ENCODE peak calls at places on chromosomes 5 and 9, in seven cellular contexts. E is astrocyte of the spinal cord, H is MCF 10A, M is adrenal gland, O is breast epithelium, D is nephron progenitor cell, G is progenitor cell of endocrine pancreas. X is an unnamed sample.

GRCh38 chr9:115884846-115885245 is 268.7 kb upstream of the PAPPA start:
- DNase-seq in D (no peak), M (no peak), O (no peak), H (no peak), G (no peak), E (peak), X (no peak)

GRCh38 chr5:168947212-168947868 is 353.6 kb downstream of the SLIT3 start:
- DNase-seq in E (peak), O (no peak), D (peak), G (peak), H (peak), M (peak), X (no peak)

GRCh38 chr9:88539246-88539645 is 4.3 kb downstream of the NXNL2 start:
- DNase-seq in M (no peak), H (no peak), E (no peak), D (no peak), O (no peak), G (no peak), X (no peak)

GRCh38 chr5:67085616-67086015 is 111.0 kb downstream of the CD180 start:
- DNase-seq in G (no peak), E (no peak), H (peak), M (no peak), O (no peak), D (no peak), X (no peak)

GRCh38 chr9:108060165-108060564 is 570.6 kb upstream of the KLF4 start:
- DNase-seq in H (no peak), M (no peak), O (no peak), E (no peak), G (no peak), D (no peak), X (no peak)

GRCh38 chr5:133941456-133942196 is 26.8 kb downstream of the C5orf15 start:
- DNase-seq in D (no peak), E (no peak), H (no peak), M (no peak), O (no peak), G (no peak), X (no peak)

GRCh38 chr5:170791325-170791954 is 7.9 kb downstream of the GABRP start:
- DNase-seq in M (peak), O (peak), D (peak), H (peak), G (peak), E (peak), X (peak)

GRCh38 chr5:73321757-73322452 is 126.7 kb downstream of the FOXD1 start:
- DNase-seq in M (no peak), H (peak), E (peak), D (no peak), G (no peak), O (no peak), X (peak)

GRCh38 chr9:75238311-75238976 is 150.1 kb downstream of the OSTF1 start:
- DNase-seq in G (peak), M (peak), E (peak), O (no peak), H (peak), D (peak), X (peak)

GRCh38 chr5:56734066-56734766 is 81.1 kb upstream of the MAP3K1 start:
- DNase-seq in E (no peak), D (no peak), M (no peak), O (no peak), G (no peak), H (no peak), X (peak)

GRCh38 chr9:73129941-73130695 is 21.5 kb upstream of the ANXA1 start:
- DNase-seq in E (no peak), M (no peak), O (no peak), G (no peak), D (no peak), H (no peak), X (no peak)

GRCh38 chr9:116087751-116088194 is 65.8 kb upstream of the PAPPA start:
- DNase-seq in D (no peak), M (no peak), G (no peak), O (no peak), E (peak), H (peak), X (no peak)

GRCh38 chr5:9653811-9654210 is 23.7 kb upstream of the TAS2R1 start:
- DNase-seq in O (no peak), E (peak), M (peak), G (no peak), H (peak), D (no peak), X (peak)

GRCh38 chr5:19274578-19274977 is 713.4 kb downstream of the CDH18 start:
- DNase-seq in D (no peak), E (no peak), G (no peak), M (no peak), H (no peak), O (no peak), X (no peak)

GRCh38 chr5:154179846-154180710 is 10.5 kb upstream of the GALNT10 start:
- DNase-seq in H (peak), G (no peak), E (peak), D (peak), M (peak), O (no peak), X (no peak)

GRCh38 chr5:76544268-76544926 is 78.8 kb downstream of the F2RL2 start:
- DNase-seq in D (peak), G (no peak), O (no peak), H (peak), E (peak), M (peak), X (peak)

GRCh38 chr5:177445052-177446016 is 1.3 kb upstream of the PRR7 start:
- DNase-seq in G (no peak), E (no peak), M (no peak), O (no peak), D (no peak), H (no peak), X (no peak)

GRCh38 chr9:5438301-5439162 is 807 bp upstream of the PLGRKT start:
- DNase-seq in D (no peak), H (no peak), M (no peak), E (peak), O (no peak), G (no peak), X (peak)

GRCh38 chr9:26735160-26735559 is 157.4 kb downstream of the CAAP1 start:
- DNase-seq in D (no peak), M (no peak), O (no peak), G (no peak), H (no peak), E (no peak), X (no peak)

GRCh38 chr5:157290156-157290980 is 24.4 kb downstream of the CYFIP2 start:
- DNase-seq in G (no peak), E (peak), D (no peak), M (no peak), H (peak), O (no peak), X (peak)

GRCh38 chr9:137190315-137190853 is 1.9 kb downstream of the SSNA1 start:
- DNase-seq in O (no peak), E (no peak), H (no peak), G (no peak), M (no peak), D (no peak), X (no peak)

GRCh38 chr5:37172957-37173356 is 76.2 kb downstream of the CPLANE1 start:
- DNase-seq in O (no peak), M (no peak), G (no peak), H (no peak), D (no peak), E (no peak), X (no peak)

GRCh38 chr5:2905741-2906140 is 154.3 kb upstream of the IRX2 start:
- DNase-seq in E (no peak), D (no peak), O (no peak), G (no peak), M (no peak), H (no peak), X (no peak)

GRCh38 chr5:125575561-125576504 is 829.4 kb upstream of the ZNF608 start:
- DNase-seq in G (no peak), H (no peak), E (peak), D (peak), M (no peak), O (no peak), X (no peak)

GRCh38 chr5:143245929-143246561 is 157.4 kb downstream of the NR3C1 start:
- DNase-seq in E (peak), G (no peak), M (no peak), O (no peak), H (peak), D (no peak), X (peak)

GRCh38 chr9:124280176-124280691 is 22.5 kb downstream of the NEK6 start:
- DNase-seq in M (no peak), D (no peak), O (no peak), E (peak), H (no peak), G (no peak), X (peak)

GRCh38 chr9:72361227-72361626 is 3.8 kb downstream of the ZFAND5 start:
- DNase-seq in H (no peak), G (no peak), D (no peak), M (no peak), O (no peak), E (no peak), X (no peak)

GRCh38 chr5:64298586-64298985 is 132.9 kb downstream of the RNF180 start:
- DNase-seq in H (no peak), G (no peak), M (no peak), O (no peak), D (no peak), E (no peak), X (peak)

GRCh38 chr5:1318659-1319251 is 23.9 kb upstream of the TERT start:
- DNase-seq in M (no peak), E (no peak), H (no peak), O (no peak), G (no peak), D (no peak), X (no peak)

GRCh38 chr9:92728831-92729734 is 35.5 kb downstream of the BICD2 start:
- DNase-seq in O (no peak), E (no peak), M (peak), G (no peak), H (no peak), D (peak), X (no peak)

GRCh38 chr9:68979538-68980314 is 34.2 kb downstream of the PRKACG start:
- DNase-seq in D (no peak), M (no peak), H (no peak), E (no peak), O (no peak), G (no peak), X (no peak)

GRCh38 chr9:130058154-130058553 is 4.4 kb downstream of the GPR107 start:
- DNase-seq in O (no peak), M (no peak), D (no peak), G (no peak), H (no peak), E (no peak), X (no peak)

GRCh38 chr5:36147681-36148080 is 4.0 kb downstream of the LMBRD2 start:
- DNase-seq in M (no peak), H (no peak), E (no peak), D (no peak), G (no peak), O (no peak), X (no peak)

GRCh38 chr5:35354751-35355150 is 124.5 kb upstream of the PRLR start:
- DNase-seq in M (no peak), G (no peak), E (no peak), O (no peak), H (peak), D (no peak), X (no peak)

GRCh38 chr9:129403743-129404620 is 216.9 kb downstream of the C9orf50 start:
- DNase-seq in G (no peak), M (no peak), E (no peak), O (no peak), H (no peak), D (no peak), X (no peak)

GRCh38 chr9:122029898-122030297 is 63.2 kb downstream of the TTLL11 start:
- DNase-seq in H (peak), E (no peak), M (no peak), O (no peak), D (no peak), G (no peak), X (peak)

GRCh38 chr5:45639038-45639437 is 57.1 kb downstream of the HCN1 start:
- DNase-seq in H (peak), M (no peak), D (no peak), O (no peak), G (no peak), E (no peak), X (peak)

GRCh38 chr9:83505282-83505681 is 32.9 kb downstream of the FRMD3 start:
- DNase-seq in E (no peak), D (no peak), H (no peak), M (no peak), O (no peak), G (no peak), X (no peak)

GRCh38 chr5:141961466-141961865 is 3.5 kb upstream of the PCDH12 start:
- DNase-seq in H (no peak), E (no peak), O (no peak), D (no peak), M (no peak), G (no peak), X (no peak)

GRCh38 chr5:141958113-141958512 is at the start of gene PCDH12:
- DNase-seq in H (no peak), M (no peak), E (no peak), O (no peak), D (peak), G (no peak), X (no peak)

GRCh38 chr5:141958773-141959172 is 771 bp upstream of the PCDH12 start:
- DNase-seq in H (peak), M (no peak), E (no peak), D (no peak), G (no peak), O (no peak), X (no peak)

GRCh38 chr5:141960449-141961323 is 2.7 kb upstream of the PCDH12 start:
- DNase-seq in O (peak), M (peak), E (peak), D (peak), G (peak), H (peak), X (no peak)

GRCh38 chr5:141960018-141960417 is 2.0 kb upstream of the PCDH12 start:
- DNase-seq in G (no peak), E (no peak), H (no peak), D (peak), M (no peak), O (no peak), X (no peak)
- TF ChIP-seq CTCF in G (peak), E (peak), H (peak), D (no peak), M (no peak), O (no peak), X (peak)

DNA sequence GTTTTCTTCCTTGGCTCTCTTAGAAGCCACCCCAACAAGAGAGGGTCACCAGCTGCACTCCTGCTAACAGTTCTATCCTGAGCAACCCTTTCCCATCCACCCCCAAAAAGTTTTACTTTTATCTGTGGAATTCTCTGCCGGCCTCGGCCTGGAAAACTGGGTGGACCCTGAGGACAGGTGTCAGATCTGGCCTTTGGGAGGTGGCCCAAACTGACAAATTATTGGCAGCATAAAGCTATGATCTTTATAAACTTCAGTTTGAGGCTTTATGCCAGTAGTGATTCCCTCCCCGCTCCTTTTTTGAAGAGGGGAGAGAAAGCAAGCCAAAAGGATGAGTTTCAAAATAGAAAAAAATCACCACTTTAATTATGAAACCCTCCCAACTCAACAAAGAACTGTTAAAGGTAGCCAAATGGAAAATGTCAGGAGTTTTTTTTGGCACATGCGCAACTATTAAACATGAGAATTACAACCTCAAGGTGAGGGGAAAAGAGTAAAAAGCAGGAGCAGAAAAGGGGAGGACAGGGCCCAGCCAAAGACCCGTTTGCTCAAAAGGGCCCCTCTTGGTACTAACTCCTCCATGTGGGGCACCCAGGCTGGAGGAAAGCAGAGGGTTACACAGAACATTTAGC is 49.5 kb downstream of the FBXW11 start:
- DNase-seq in G (no peak), E (no peak), H (no peak), D (no peak), M (no peak), O (no peak), X (no peak)
- TF ChIP-seq CTCF in G (no peak), E (no peak), H (no peak), D (no peak), M (no peak), O (no peak), X (no peak)

GRCh38 chr5:118253401-118254061 is 734.8 kb downstream of the DTWD2 start:
- DNase-seq in O (no peak), E (no peak), M (no peak), G (no peak), H (no peak), D (no peak), X (no peak)
- TF ChIP-seq CTCF in O (no peak), E (no peak), M (no peak), G (no peak), H (no peak), D (no peak), X (no peak)

DNA sequence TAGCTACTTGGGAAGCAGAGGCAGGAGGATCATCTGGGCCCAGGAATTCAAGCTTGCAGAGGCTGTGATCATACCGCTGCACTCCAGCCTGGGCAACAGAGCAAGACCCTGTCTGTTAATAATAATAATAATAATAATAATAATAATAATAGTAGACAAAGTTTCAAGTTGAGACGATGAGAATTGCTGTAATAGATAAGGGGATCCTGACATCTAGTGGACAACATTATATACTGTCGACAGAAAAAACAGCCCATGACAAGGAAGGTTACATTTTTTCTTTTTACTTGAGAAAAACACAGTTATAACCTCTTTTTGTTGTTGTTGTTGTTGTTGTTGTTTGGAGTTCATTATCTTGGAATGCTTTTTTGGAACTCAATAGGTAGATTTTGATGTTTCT is 35.3 kb downstream of the NDFIP1 start:
- DNase-seq in G (no peak), D (no peak), M (no peak), E (peak), H (peak), O (no peak), X (no peak)
- TF ChIP-seq CTCF in G (peak), D (peak), M (peak), E (peak), H (peak), O (peak), X (peak)

GRCh38 chr9:22452415-22453010 is 5.9 kb downstream of the DMRTA1 start:
- DNase-seq in D (peak), E (peak), M (no peak), G (no peak), O (no peak), H (peak), X (no peak)

GRCh38 chr9:22446950-22447606 is 454 bp downstream of the DMRTA1 start:
- DNase-seq in E (peak), H (peak), G (peak), D (peak), O (no peak), M (peak), X (no peak)

GRCh38 chr9:22446589-22446949 is at the start of gene DMRTA1:
- DNase-seq in M (peak), O (peak), G (peak), D (peak), H (peak), E (peak), X (no peak)

DNA sequence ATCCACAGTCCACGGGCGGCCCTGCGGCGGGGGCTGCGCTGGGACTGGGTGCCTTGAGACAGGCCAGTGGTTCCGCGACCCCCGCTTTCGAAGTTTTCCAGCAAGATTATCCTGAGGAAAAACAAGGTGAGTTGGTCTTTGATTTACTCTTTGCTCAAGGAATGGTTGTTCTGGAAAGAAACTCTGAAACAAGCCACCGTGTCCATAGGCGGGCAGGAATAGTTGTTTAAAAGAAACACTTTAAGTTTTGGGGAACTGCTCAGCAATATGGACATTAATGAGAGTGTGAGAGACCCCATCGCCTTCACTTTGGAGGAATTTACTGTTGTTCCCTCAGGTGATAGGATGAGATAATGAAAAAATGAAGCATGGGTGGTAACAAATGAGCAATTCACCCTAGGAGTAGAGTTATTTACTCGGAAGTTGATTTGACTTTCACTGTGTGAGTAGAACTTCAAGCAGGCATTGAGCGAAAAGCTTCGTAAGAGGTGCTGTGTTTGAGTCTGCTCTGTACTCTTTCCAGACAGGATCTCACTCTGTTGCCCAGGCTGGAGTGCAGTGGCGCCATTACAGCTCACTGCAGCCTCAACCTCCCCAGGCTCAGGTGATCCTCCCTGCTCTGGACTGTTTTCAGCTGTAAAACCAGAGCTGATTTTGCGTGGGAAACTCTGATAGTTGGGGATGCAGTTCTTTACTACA is 1.1 kb downstream of the DMRTA1 start:
- DNase-seq in D (no peak), M (no peak), H (no peak), G (no peak), O (no peak), E (peak), X (no peak)
- TF ChIP-seq CTCF in D (no peak), M (no peak), H (no peak), G (no peak), O (no peak), E (no peak), X (no peak)

GRCh38 chr9:16032799-16033198 is 480.0 kb downstream of the CCDC171 start:
- DNase-seq in E (peak), O (no peak), D (no peak), G (no peak), M (no peak), H (peak), X (no peak)
- TF ChIP-seq CTCF in E (peak), O (no peak), D (peak), G (no peak), M (no peak), H (no peak), X (peak)

DNA sequence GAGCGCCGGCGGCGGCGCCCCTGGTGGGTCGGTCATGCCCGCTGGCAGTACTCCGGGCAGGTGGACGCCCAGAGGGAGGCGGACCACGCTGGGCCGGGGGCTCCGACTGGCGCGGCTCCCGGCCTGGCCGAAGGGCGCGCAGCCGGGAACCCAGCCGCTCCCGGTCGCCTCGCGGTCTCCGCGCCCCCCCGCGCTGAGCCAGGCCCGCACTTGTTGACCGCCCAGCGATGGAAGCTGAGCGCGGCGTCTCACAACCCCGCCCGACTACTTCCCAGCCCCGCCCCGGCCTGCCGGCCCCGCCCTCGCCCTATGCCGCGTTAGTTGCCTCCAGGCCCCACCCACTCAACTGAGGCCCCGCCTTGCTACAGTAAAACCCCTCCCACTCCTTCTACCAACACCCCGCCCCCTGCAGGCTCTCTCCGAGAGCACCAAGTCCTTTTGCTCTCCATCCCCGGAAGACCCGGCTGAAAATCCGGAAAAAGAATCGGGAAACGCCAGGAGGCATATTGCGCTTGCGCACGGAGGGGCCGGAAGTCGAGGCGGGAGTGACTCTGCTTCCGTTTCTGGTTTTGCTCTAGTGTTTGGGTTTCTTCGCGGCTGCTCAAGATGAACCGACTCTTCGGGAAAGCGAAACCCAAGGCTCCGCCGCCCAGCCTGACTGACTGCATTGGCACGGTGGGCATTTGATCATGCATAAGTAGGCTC is at the start of the genes BAG1 and CHMP5:
- DNase-seq in M (peak), E (peak), D (peak), G (peak), H (peak), O (peak), X (peak)
- TF ChIP-seq CTCF in M (peak), E (peak), D (peak), G (peak), H (no peak), O (no peak), X (peak)